ENCODE peak calls at places on chromosomes 6 and 20, in nine cellular contexts. D is GDM1, N is cardiac muscle cell, U is choroid plexus epithelial cell, S is HL-60, W is cerebellum, X is dermis microvascular lymphatic vessel endothelial cell, R is hepatocyte, O is body of pancreas. F is an unnamed sample.

GRCh38 chr20:24871429-24872213 is 77.4 kb upstream of the CST7 start:
- DNase-seq in D (no peak), U (peak; percentile 4), R (no peak), X (no peak), N (peak; percentile 11), W (no peak), O (no peak), S (no peak), F (no peak)

GRCh38 chr6:143596857-143597256 is 80.9 kb upstream of the PHACTR2 start:
- DNase-seq in R (peak; percentile 34), U (peak; percentile 92), X (no peak), D (no peak), W (no peak), S (no peak), O (peak; percentile 27), N (peak; percentile 95), F (no peak)

GRCh38 chr6:11496152-11497060 is 41.1 kb upstream of the TMEM170B start:
- DNase-seq in N (peak; percentile 91), X (peak; percentile 90), O (peak; percentile 67), S (peak; percentile 63), W (peak; percentile 77), D (peak; percentile 60), U (peak; percentile 94), R (peak; percentile 87), F (peak; percentile 15)

GRCh38 chr6:34423254-34423653 is 2.6 kb downstream of the RPS10 start:
- DNase-seq in R (no peak), N (no peak), D (no peak), S (no peak), O (no peak), W (no peak), X (no peak), U (no peak), F (no peak)

GRCh38 chr6:113190170-113190569 is 667.0 kb upstream of the MARCKS start:
- DNase-seq in D (no peak), S (no peak), O (no peak), W (no peak), R (no peak), N (peak; percentile 25), U (peak; percentile 44), X (peak; percentile 11), F (no peak)

GRCh38 chr6:144657691-144658090 is 372.6 kb downstream of the UTRN start:
- DNase-seq in R (no peak), S (no peak), W (no peak), U (peak; percentile 87), D (no peak), O (peak; percentile 31), X (no peak), N (peak; percentile 35), F (no peak)

GRCh38 chr6:24985313-24985712 is 49.6 kb upstream of the RIPOR2 start:
- DNase-seq in R (no peak), D (no peak), U (peak; percentile 24), O (no peak), S (no peak), W (no peak), N (no peak), X (no peak), F (no peak)

GRCh38 chr6:63923139-63923739 is 287.6 kb downstream of the PHF3 start:
- DNase-seq in S (peak; percentile 3), U (peak; percentile 62), X (peak; percentile 37), W (peak; percentile 19), D (no peak), R (peak; percentile 61), N (peak; percentile 63), O (no peak), F (no peak)

GRCh38 chr20:55166063-55166462 is 690.7 kb downstream of the DOK5 start:
- DNase-seq in N (no peak), U (no peak), D (no peak), X (no peak), W (no peak), R (peak; percentile 11), O (no peak), S (no peak), F (no peak)

GRCh38 chr6:57317060-57317943 is at the start of gene PRIM2:
- DNase-seq in N (peak; percentile 84), U (peak; percentile 87), X (peak; percentile 87), R (peak; percentile 93), O (peak; percentile 88), S (peak; percentile 73), D (peak; percentile 78), W (peak; percentile 94), F (peak; percentile 80)

GRCh38 chr20:62355527-62356142 is 11.5 kb downstream of the LAMA5 start:
- DNase-seq in R (peak; percentile 75), S (no peak), W (no peak), O (peak; percentile 75), X (peak; percentile 51), U (peak; percentile 69), D (no peak), N (peak; percentile 41), F (no peak)

GRCh38 chr6:41759106-41759904 is 12.1 kb upstream of the PGC start:
- DNase-seq in D (no peak), S (no peak), O (no peak), R (no peak), U (no peak), W (no peak), N (no peak), X (no peak), F (no peak)

GRCh38 chr6:164826831-164827468 is 482.5 kb downstream of the C6orf118 start:
- DNase-seq in N (no peak), D (no peak), W (no peak), O (no peak), R (no peak), S (no peak), U (no peak), X (no peak), F (no peak)

GRCh38 chr20:21615617-21616080 is 89.8 kb upstream of the PAX1 start:
- DNase-seq in N (peak; percentile 40), U (peak; percentile 52), S (peak; percentile 15), D (peak; percentile 37), O (peak; percentile 55), R (peak; percentile 79), X (peak; percentile 49), W (peak; percentile 57), F (peak; percentile 75)

GRCh38 chr6:4964675-4965336 is 39.0 kb downstream of the RPP40 start:
- DNase-seq in O (no peak), S (no peak), D (no peak), W (no peak), N (no peak), R (no peak), X (no peak), U (no peak), F (no peak)

GRCh38 chr6:107179004-107179403 is 63.7 kb upstream of the BEND3 start:
- DNase-seq in O (no peak), W (no peak), N (peak; percentile 32), S (no peak), R (no peak), D (peak; percentile 3), X (peak; percentile 45), U (peak; percentile 61), F (no peak)

GRCh38 chr6:152669894-152670293 is 27.8 kb upstream of the MYCT1 start:
- DNase-seq in U (peak; percentile 67), W (peak; percentile 56), R (no peak), N (peak; percentile 60), O (no peak), S (no peak), X (peak; percentile 59), D (no peak), F (no peak)

GRCh38 chr6:21666200-21666671 is 72.7 kb downstream of the SOX4 start:
- DNase-seq in N (peak; percentile 24), X (peak; percentile 46), D (no peak), W (no peak), O (peak; percentile 17), R (peak; percentile 32), U (no peak), S (no peak), F (no peak)

GRCh38 chr6:146914563-146915483 is 289.4 kb upstream of the STXBP5 start:
- DNase-seq in D (no peak), S (peak; percentile 78), W (no peak), X (peak; percentile 91), U (peak; percentile 97), R (peak; percentile 74), N (peak; percentile 97), O (peak; percentile 18), F (no peak)